ENCODE peak calls at places on chromosomes 5 and 9, in four cellular contexts. H is HepG2, A is IMR-90, K is K562. S is an unnamed sample.

GRCh38 chr5:15785636-15786035 is 285.7 kb downstream of the FBXL7 start:
- DNase-seq in A (no peak), K (no peak), H (no peak), S (no peak)

GRCh38 chr9:93092171-93092991 is 3.6 kb upstream of the CARD19 start:
- DNase-seq in A (no peak), K (no peak), H (no peak), S (no peak)

GRCh38 chr9:134442486-134443168 is 116.4 kb downstream of the RXRA start:
- DNase-seq in K (no peak), A (no peak), H (no peak), S (no peak)

GRCh38 chr9:130128782-130129424 is 43.3 kb upstream of the NCS1 start:
- DNase-seq in H (no peak), A (peak; percentile 99), K (no peak), S (no peak)

GRCh38 chr9:124309665-124310064 is 51.9 kb downstream of the NEK6 start:
- DNase-seq in H (peak; percentile 39), A (peak; percentile 99), K (no peak), S (peak; percentile 89)

GRCh38 chr9:27154923-27155322 is 45.9 kb downstream of the TEK start:
- DNase-seq in H (no peak), A (peak; percentile 95), K (no peak), S (no peak)

GRCh38 chr9:134152022-134152448 is 12.3 kb downstream of the RNU6ATAC start:
- DNase-seq in A (no peak), H (no peak), K (no peak), S (no peak)

GRCh38 chr5:78586251-78586650 is 62.3 kb downstream of the LHFPL2 start:
- DNase-seq in K (peak; percentile 19), A (peak; percentile 100), H (no peak), S (peak; percentile 33)

GRCh38 chr9:79129865-79130480 is 441.8 kb upstream of the TLE4 start:
- DNase-seq in H (peak; percentile 1), K (peak; percentile 4), A (peak; percentile 67), S (peak; percentile 26)

GRCh38 chr5:150078802-150079654 is 7.3 kb downstream of the CSF1R start:
- DNase-seq in K (no peak), H (no peak), A (no peak), S (no peak)

GRCh38 chr5:166165600-166165999 is 2125.8 kb upstream of the WWC1 start:
- DNase-seq in H (no peak), A (no peak), K (no peak), S (no peak)

GRCh38 chr9:7042124-7042523 is 284.4 kb downstream of the KDM4C start:
- DNase-seq in A (peak; percentile 12), K (no peak), H (no peak), S (no peak)

GRCh38 chr9:97873877-97874276 is 20.9 kb downstream of the FOXE1 start:
- DNase-seq in H (no peak), A (peak; percentile 10), K (no peak), S (peak; percentile 14)

GRCh38 chr9:26261503-26262330 is 583.5 kb upstream of the TUSC1 start:
- DNase-seq in H (no peak), K (no peak), A (peak; percentile 87), S (peak; percentile 9)

DNA sequence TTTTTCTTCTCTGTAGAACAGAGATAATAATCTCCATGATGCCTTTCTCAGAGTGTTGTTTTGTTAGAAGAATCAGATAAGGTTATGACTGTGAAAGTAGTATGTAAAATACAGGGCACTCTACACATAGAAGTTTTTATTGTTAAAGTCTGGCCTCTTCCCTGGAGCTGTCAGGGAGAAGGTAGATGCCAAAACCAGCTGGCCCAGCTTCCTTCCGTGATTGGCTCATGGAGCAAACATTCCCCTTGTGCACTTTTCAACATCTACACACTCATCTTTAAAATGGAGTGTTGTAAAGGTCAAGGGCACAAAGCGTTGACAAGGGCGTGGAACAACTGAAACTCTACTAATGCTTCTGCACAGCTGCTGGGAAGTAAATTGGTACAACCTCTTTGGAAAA is 7.4 kb upstream of the RNF183 start:
- DNase-seq in A (no peak), H (no peak), K (no peak), S (no peak)
- TF ChIP-seq MAZ in A (no peak), H (no peak), K (no peak), S (no peak)

DNA sequence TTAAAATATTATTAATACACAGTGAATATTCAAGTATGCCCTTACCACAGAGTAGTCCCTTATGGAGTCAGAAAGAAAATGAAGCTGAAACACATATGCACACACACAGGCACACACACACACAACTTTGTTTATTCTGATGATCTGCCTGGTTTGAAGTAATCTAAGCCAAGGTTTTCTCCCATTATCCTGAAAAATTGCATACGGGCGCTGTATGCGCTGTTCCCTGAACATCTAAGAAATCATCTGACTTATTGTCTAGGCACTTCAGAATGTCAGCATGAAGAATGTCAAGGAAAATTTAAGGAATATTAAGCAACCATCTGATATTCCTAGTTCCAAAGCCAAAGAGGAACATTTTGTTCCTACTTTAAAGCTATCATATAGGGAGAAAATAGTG is 147.1 kb upstream of the SLC30A5 start:
- DNase-seq in H (no peak), A (no peak), K (no peak), S (no peak)
- TF ChIP-seq MAZ in H (no peak), A (no peak), K (no peak), S (no peak)

GRCh38 chr5:58071566-58071965 is 388.3 kb downstream of the PLK2 start:
- DNase-seq in H (no peak), A (no peak), K (peak; percentile 43), S (no peak)
- TF ChIP-seq MAZ in H (no peak), A (no peak), K (no peak), S (no peak)

GRCh38 chr9:74800226-74800625 is 87.5 kb downstream of the TRPM6 start:
- DNase-seq in H (no peak), K (no peak), A (no peak), S (no peak)
- TF ChIP-seq MAZ in H (no peak), K (no peak), A (no peak), S (no peak)

DNA sequence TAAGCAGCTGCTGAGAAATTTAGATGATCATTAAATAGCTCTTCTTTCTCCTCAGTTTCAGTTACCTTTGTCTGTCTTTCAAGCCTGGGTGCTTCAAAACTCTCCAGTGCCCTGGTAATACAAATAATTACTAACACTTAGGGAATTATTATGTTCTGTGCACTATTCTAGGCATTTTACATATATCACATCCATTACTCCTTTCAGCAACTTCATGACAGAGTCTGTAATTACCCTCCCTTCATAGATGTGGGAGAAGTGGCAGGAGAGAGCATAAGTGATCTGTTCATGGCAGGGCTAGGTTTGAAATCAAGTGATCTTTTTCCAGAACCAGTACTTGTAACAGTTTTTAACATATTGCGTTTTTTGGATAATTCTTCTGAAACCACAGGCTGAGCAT is 32.0 kb downstream of the MAN2A1 start:
- DNase-seq in H (no peak), K (no peak), A (no peak), S (no peak)
- TF ChIP-seq MAZ in H (no peak), K (no peak), A (no peak), S (no peak)

S was measured in A549.